ENCODE peak calls at places on chromosome 6, in nine cellular contexts. E is osteocyte, R is GM04504, L is WTC11, J is thoracic aorta, Z is germinal center, Y is NCI-H460, K is activated gamma-delta T cell, M is fibroblast of lung. Q is an unnamed sample.
A peak's percentile ranks its signal among the peaks of the same experiment; 100 is the strongest.

GRCh38 chr6:41164551-41164950 is 1.6 kb upstream of the TREM2 start:
- DNase-seq in L (no peak), M (no peak), R (no peak), Z (no peak), E (no peak), J (no peak), Y (no peak), K (no peak), Q (no peak)

GRCh38 chr6:135331002-135331401 is 149.9 kb downstream of the MYB start:
- DNase-seq in R (peak; percentile 15), L (no peak), Y (no peak), K (no peak), E (no peak), Z (no peak), J (no peak), M (no peak), Q (no peak)

GRCh38 chr6:156992396-156992795 is 215.2 kb downstream of the ARID1B start:
- DNase-seq in L (no peak), Z (no peak), Y (no peak), R (no peak), E (no peak), J (no peak), M (peak; percentile 17), K (no peak), Q (no peak)

GRCh38 chr6:114862064-114862463 is 519.2 kb upstream of the HS3ST5 start:
- DNase-seq in R (no peak), M (no peak), J (no peak), Z (no peak), E (no peak), Y (no peak), L (no peak), K (no peak), Q (no peak)

GRCh38 chr6:38193051-38193450 is 373.5 kb downstream of the ZFAND3 start:
- DNase-seq in K (no peak), L (no peak), R (no peak), E (no peak), J (no peak), Z (no peak), M (no peak), Y (no peak), Q (no peak)

GRCh38 chr6:160431231-160431630 is 83.1 kb downstream of the SLC22A3 start:
- DNase-seq in Y (no peak), M (peak; percentile 99), R (peak; percentile 70), K (no peak), L (no peak), E (no peak), J (no peak), Z (no peak), Q (no peak)

GRCh38 chr6:131015630-131016263 is 47.3 kb downstream of the EPB41L2 start:
- DNase-seq in M (peak; percentile 70), E (no peak), R (peak; percentile 46), L (no peak), Y (no peak), Z (no peak), J (no peak), K (no peak), Q (no peak)

GRCh38 chr6:104123227-104123626 is 736.5 kb downstream of the HACE1 start:
- DNase-seq in K (no peak), Z (no peak), Y (no peak), J (no peak), L (peak; percentile 13), R (no peak), M (no peak), E (no peak), Q (no peak)

GRCh38 chr6:11229267-11230043 is 3.0 kb downstream of the NEDD9 start:
- DNase-seq in J (no peak), Z (no peak), E (no peak), M (no peak), K (no peak), Y (no peak), L (peak; percentile 70), R (no peak), Q (peak; percentile 46)

GRCh38 chr6:124007915-124008688 is 204.4 kb downstream of the NKAIN2 start:
- DNase-seq in M (peak; percentile 4), E (no peak), Y (no peak), K (no peak), R (no peak), Z (no peak), L (no peak), J (no peak), Q (no peak)

GRCh38 chr6:62982951-62983350 is 228.3 kb upstream of the FKBP1C start:
- DNase-seq in E (no peak), L (no peak), Z (no peak), J (no peak), Y (no peak), R (no peak), K (no peak), M (no peak), Q (no peak)

GRCh38 chr6:133468591-133468990 is 227.4 kb downstream of the EYA4 start:
- DNase-seq in L (no peak), R (no peak), K (no peak), M (no peak), J (no peak), Z (no peak), E (no peak), Y (no peak), Q (no peak)

GRCh38 chr6:1609662-1610496 is at the start of gene FOXC1:
- DNase-seq in M (peak; percentile 91), Z (peak; percentile 80), R (peak; percentile 74), K (no peak), L (peak; percentile 76), J (peak; percentile 60), E (peak; percentile 98), Y (peak; percentile 93), Q (peak; percentile 80)

GRCh38 chr6:107506145-107506544 is 16.2 kb downstream of the SOBP start:
- DNase-seq in K (no peak), J (no peak), M (no peak), L (no peak), Z (no peak), E (no peak), Y (no peak), R (no peak), Q (no peak)

GRCh38 chr6:167118006-167118405 is 4.9 kb upstream of the CCR6 start:
- DNase-seq in L (no peak), Y (no peak), M (no peak), Z (no peak), J (no peak), K (no peak), R (no peak), E (no peak), Q (no peak)

GRCh38 chr6:157528931-157529653 is 148.1 kb downstream of the ZDHHC14 start:
- DNase-seq in E (no peak), Y (no peak), R (no peak), M (peak; percentile 82), J (no peak), K (no peak), L (no peak), Z (no peak), Q (no peak)

GRCh38 chr6:150266963-150267685 is 101.7 kb upstream of the IYD start:
- DNase-seq in L (no peak), M (no peak), E (no peak), Y (no peak), R (peak; percentile 46), J (no peak), K (no peak), Z (no peak), Q (no peak)

GRCh38 chr6:155126727-155127439 is 131.8 kb downstream of the TIAM2 start:
- DNase-seq in E (no peak), M (peak; percentile 59), L (no peak), Z (no peak), Y (peak; percentile 39), K (no peak), R (peak; percentile 57), J (no peak), Q (no peak)

GRCh38 chr6:111564482-111564945 is 41.2 kb downstream of the TRAF3IP2 start:
- DNase-seq in K (no peak), M (peak; percentile 57), E (no peak), Y (no peak), L (no peak), R (peak; percentile 55), Z (no peak), J (peak; percentile 71), Q (no peak)

GRCh38 chr6:145630598-145630997 is 104.7 kb downstream of the EPM2A start:
- DNase-seq in E (no peak), K (no peak), Z (no peak), L (no peak), M (no peak), J (no peak), Y (no peak), R (no peak), Q (no peak)

GRCh38 chr6:15310680-15311079 is 64.8 kb downstream of the JARID2 start:
- DNase-seq in M (no peak), Y (no peak), R (peak; percentile 68), K (no peak), L (no peak), J (no peak), E (no peak), Z (no peak), Q (no peak)

GRCh38 chr6:24985313-24985712 is 49.6 kb upstream of the RIPOR2 start:
- DNase-seq in L (no peak), J (no peak), Y (no peak), M (no peak), Z (no peak), R (no peak), K (no peak), E (no peak), Q (peak; percentile 53)